ENCODE peak calls at places on chromosomes 11 and 22, in five cellular contexts. X is esophagus muscularis mucosa, J is prostate gland, L is adrenal gland, U is Peyer's patch. F is an unnamed sample.

GRCh38 chr22:25563757-25564319 is 637 bp upstream of the GRK3 start:
- DNase-seq in X (no peak), J (no peak), L (peak; percentile 48), U (peak; percentile 58), F (no peak)

GRCh38 chr11:117691206-117691490 is 105.9 kb downstream of the DSCAML1 start:
- DNase-seq in X (no peak), J (no peak), L (no peak), U (no peak), F (no peak)

GRCh38 chr11:79083346-79083745 is 357.5 kb downstream of the TENM4 start:
- DNase-seq in X (no peak), J (no peak), L (no peak), U (no peak), F (no peak)

GRCh38 chr11:27085115-27085514 is 44.5 kb downstream of the BBOX1 start:
- DNase-seq in X (no peak), J (no peak), L (no peak), U (no peak), F (no peak)

GRCh38 chr22:50218996-50219727 is 18.4 kb downstream of the SELENOO start:
- DNase-seq in X (no peak), J (peak; percentile 97), L (peak; percentile 85), U (no peak), F (no peak)

GRCh38 chr22:48098936-48099245 is 1336.4 kb downstream of the TBC1D22A start:
- DNase-seq in X (no peak), J (no peak), L (no peak), U (no peak), F (no peak)

GRCh38 chr11:10355257-10355661 is 50.4 kb downstream of the ADM start:
- DNase-seq in X (peak; percentile 45), J (no peak), L (no peak), U (no peak), F (no peak)

GRCh38 chr11:45872513-45873356 is 12.7 kb upstream of the MAPK8IP1 start:
- DNase-seq in X (no peak), J (peak; percentile 59), L (peak; percentile 83), U (peak; percentile 20), F (no peak)

GRCh38 chr11:131522851-131523250 is 152.4 kb downstream of the NTM start:
- DNase-seq in X (no peak), J (no peak), L (no peak), U (no peak), F (no peak)

GRCh38 chr11:105092255-105093239 is 47.0 kb downstream of the CARD18 start:
- DNase-seq in X (no peak), J (peak; percentile 26), L (no peak), U (no peak), F (no peak)

GRCh38 chr11:21798216-21798615 is 394.7 kb upstream of the ANO5 start:
- DNase-seq in X (no peak), J (no peak), L (no peak), U (no peak), F (no peak)

GRCh38 chr11:97814325-97814959 is 1206.3 kb upstream of the CNTN5 start:
- DNase-seq in X (no peak), J (no peak), L (no peak), U (no peak), F (no peak)

GRCh38 chr11:17515443-17516176 is 28.6 kb downstream of the USH1C start:
- DNase-seq in X (no peak), J (no peak), L (peak; percentile 48), U (no peak), F (no peak)

GRCh38 chr11:33779849-33780528 is 5.7 kb upstream of the FBXO3 start:
- DNase-seq in X (no peak), J (no peak), L (no peak), U (no peak), F (no peak)

GRCh38 chr11:33970984-33971466 is 79.1 kb upstream of the LMO2 start:
- DNase-seq in X (no peak), J (peak; percentile 35), L (peak; percentile 71), U (peak; percentile 19), F (no peak)

GRCh38 chr11:17021550-17021949 is 7.3 kb upstream of the PLEKHA7 start:
- DNase-seq in X (no peak), J (no peak), L (no peak), U (no peak), F (no peak)

GRCh38 chr11:66325140-66325754 is 8.4 kb upstream of the CD248 start:
- DNase-seq in X (no peak), J (no peak), L (no peak), U (no peak), F (no peak)

GRCh38 chr11:32081129-32081641 is 9.7 kb upstream of the RCN1 start:
- DNase-seq in X (no peak), J (no peak), L (no peak), U (no peak), F (no peak)

GRCh38 chr11:84899740-84900139 is 727.4 kb downstream of the DLG2 start:
- DNase-seq in X (no peak), J (no peak), L (no peak), U (no peak), F (no peak)

GRCh38 chr11:47523491-47524199 is 29.3 kb downstream of the CELF1 start:
- DNase-seq in X (no peak), J (no peak), L (peak; percentile 78), U (no peak), F (no peak)

GRCh38 chr11:75668508-75669297 is at the start of gene MAP6:
- DNase-seq in X (no peak), J (no peak), L (peak; percentile 18), U (no peak), F (no peak)

GRCh38 chr11:67056640-67057409 is at the start of gene RHOD:
- DNase-seq in X (no peak), J (peak; percentile 54), L (no peak), U (peak; percentile 25), F (no peak)

GRCh38 chr22:43820671-43821305 is 8.7 kb upstream of the EFCAB6 start:
- DNase-seq in X (no peak), J (no peak), L (no peak), U (no peak), F (peak; percentile 52)

GRCh38 chr11:12287009-12287373 is 90.4 kb upstream of the PARVA start:
- DNase-seq in X (peak; percentile 91), J (peak; percentile 3), L (peak; percentile 24), U (no peak), F (peak; percentile 87)

GRCh38 chr11:11976476-11977187 is 31.8 kb downstream of the DKK3 start:
- DNase-seq in X (no peak), J (no peak), L (no peak), U (no peak), F (no peak)

GRCh38 chr11:17350455-17351170 is 987 bp upstream of the NCR3LG1 start:
- DNase-seq in X (no peak), J (no peak), L (no peak), U (no peak), F (no peak)

GRCh38 chr11:91396243-91397133 is 828.1 kb upstream of the FAT3 start:
- DNase-seq in X (no peak), J (no peak), L (no peak), U (no peak), F (no peak)

GRCh38 chr22:32050678-32051515 is 7.8 kb downstream of the SLC5A1 start:
- DNase-seq in X (no peak), J (peak; percentile 90), L (peak; percentile 82), U (no peak), F (no peak)

GRCh38 chr11:59142530-59143507 is at the start of gene FAM111A:
- DNase-seq in X (peak; percentile 95), J (peak; percentile 90), L (peak; percentile 93), U (peak; percentile 89), F (no peak)

GRCh38 chr11:59141673-59142460 is 789 bp upstream of the FAM111A start:
- DNase-seq in X (no peak), J (no peak), L (no peak), U (no peak), F (no peak)

GRCh38 chr11:59144579-59145345 is 2.1 kb downstream of the FAM111A start:
- DNase-seq in X (peak; percentile 94), J (peak; percentile 75), L (peak; percentile 83), U (peak; percentile 73), F (no peak)

GRCh38 chr11:59144096-59144495 is 1.4 kb downstream of the FAM111A start:
- DNase-seq in X (no peak), J (no peak), L (no peak), U (no peak), F (no peak)

DNA sequence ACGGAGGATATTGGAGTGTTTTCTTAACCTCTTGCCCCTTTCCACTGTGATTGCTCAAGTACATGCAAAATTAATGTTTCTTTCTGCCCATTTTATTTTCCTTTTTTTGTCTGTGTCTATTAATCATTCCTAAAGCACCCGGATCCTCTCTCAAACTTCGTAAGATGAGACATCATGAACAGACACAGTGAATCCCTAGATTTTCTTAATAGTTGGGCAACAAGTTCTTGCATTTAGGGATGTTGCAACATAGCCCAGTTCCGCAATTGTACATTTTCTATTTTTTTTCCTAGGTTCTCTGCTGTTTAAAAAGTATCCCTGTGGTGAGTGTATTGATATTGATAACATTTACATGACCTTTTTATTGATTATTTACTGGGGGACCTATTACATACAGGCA is 2.9 kb downstream of the FAM111A start:
- DNase-seq in X (no peak), J (no peak), L (no peak), U (no peak), F (no peak)
- H3K27ac ChIP-seq in X (peak overlapping the region; percentile 92), J (peak overlapping the region; percentile 90), L (no peak overlapping the region), U (peak overlapping the region; percentile 86), F (peak overlapping the region; percentile 95)

GRCh38 chr22:20125201-20126174 is 6.1 kb upstream of the ZDHHC8 start:
- DNase-seq in X (no peak), J (no peak), L (peak; percentile 91), U (no peak), F (no peak)
- TF ChIP-seq POLR2A in X (no peak), J (no peak), L (no peak), U (no peak), F (no peak)

GRCh38 chr22:42500836-42501179 is 18.8 kb downstream of the RRP7A start:
- DNase-seq in X (no peak), J (no peak), L (no peak), U (no peak), F (no peak)

DNA sequence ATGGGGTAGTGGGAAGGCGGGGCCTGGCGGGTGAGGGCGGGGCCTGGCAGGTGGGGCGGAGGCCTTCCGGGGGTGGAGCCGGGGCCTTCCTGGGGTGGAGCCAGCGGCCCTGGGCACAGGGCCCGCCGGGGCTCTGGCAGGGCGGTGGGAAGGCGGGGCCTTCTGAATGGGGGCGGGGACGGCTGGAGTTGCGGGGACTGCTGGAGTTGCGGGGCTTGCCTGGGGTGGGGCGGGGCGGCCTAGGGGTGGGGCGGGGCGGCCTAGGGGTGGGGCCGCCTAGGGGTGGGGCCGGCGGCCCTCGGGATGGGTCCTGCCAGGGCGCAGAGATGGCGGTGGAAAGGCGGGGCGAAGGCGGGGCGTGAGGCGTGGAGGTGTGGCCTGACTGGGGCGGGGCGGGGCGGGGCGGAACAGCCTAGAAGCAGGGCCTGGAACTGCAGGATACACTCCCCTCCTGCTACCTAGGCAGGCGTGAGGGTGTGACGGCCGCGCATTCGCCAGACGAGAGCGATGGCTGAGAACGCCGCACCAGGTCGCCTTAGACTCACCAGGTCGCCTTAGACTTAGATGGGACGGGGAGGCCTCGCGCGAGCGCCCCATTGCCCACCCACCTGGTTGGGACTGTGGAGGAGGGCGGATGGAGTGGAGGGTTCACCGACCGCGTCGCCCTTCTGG is 19.3 kb downstream of the RRP7A start:
- DNase-seq in X (peak; percentile 93), J (peak; percentile 86), L (peak; percentile 85), U (peak; percentile 79), F (no peak)
- H3K27ac ChIP-seq in X (peak overlapping the region; percentile 52), J (peak overlapping the region; percentile 80), L (no peak overlapping the region), U (peak overlapping the region; percentile 31), F (peak overlapping the region; percentile 62)

DNA sequence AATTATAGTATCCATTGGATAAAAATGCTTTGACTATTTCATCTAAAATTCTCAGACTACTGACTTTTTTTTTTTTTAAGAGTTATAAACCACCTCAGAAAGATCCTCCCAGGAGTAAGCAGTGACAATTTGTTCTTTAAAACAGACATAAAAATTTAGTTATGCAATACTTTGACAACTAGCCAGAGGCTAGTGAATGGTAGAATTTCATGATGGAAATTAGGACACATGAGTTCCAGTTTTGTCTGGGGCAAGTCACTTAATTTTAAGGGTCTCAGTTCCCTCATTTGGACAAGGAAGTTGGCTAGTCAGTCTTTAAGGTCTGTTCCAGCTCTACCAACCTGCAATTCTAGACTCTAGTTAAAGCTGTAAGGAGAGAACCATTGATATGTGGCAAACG is 2.9 kb downstream of the IL18 start:
- DNase-seq in X (no peak), J (no peak), L (no peak), U (no peak), F (no peak)
- TF ChIP-seq POLR2A in X (no peak), J (no peak), L (no peak), U (no peak), F (no peak)